ENCODE peak calls at places on chromosome 6, in eight cellular contexts. L, P, H, R, Z, I, Q and F are unnamed samples.
A peak's percentile ranks its signal among the peaks of the same experiment; 100 is the strongest.

GRCh38 chr6:90083891-90084290 is 189.6 kb downstream of the GJA10 start:
- DNase-seq in L (no peak), P (no peak), H (no peak), R (no peak), Z (no peak), I (no peak), Q (no peak), F (no peak)

GRCh38 chr6:143805832-143806281 is 37.3 kb upstream of the LTV1 start:
- DNase-seq in L (no peak), P (no peak), H (no peak), R (no peak), Z (no peak), I (no peak), Q (no peak), F (no peak)

GRCh38 chr6:96931198-96931597 is 6.7 kb downstream of the KLHL32 start:
- DNase-seq in L (no peak), P (no peak), H (no peak), R (no peak), Z (no peak), I (no peak), Q (no peak), F (no peak)

GRCh38 chr6:162964703-162965140 is 236.9 kb downstream of the PACRG start:
- DNase-seq in L (no peak), P (no peak), H (peak; percentile 66), R (no peak), Z (peak; percentile 60), I (no peak), Q (peak; percentile 51), F (no peak)

GRCh38 chr6:157755752-157756411 is 67.2 kb upstream of the SNX9 start:
- DNase-seq in L (no peak), P (no peak), H (no peak), R (no peak), Z (no peak), I (no peak), Q (no peak), F (no peak)

GRCh38 chr6:56742122-56742791 is 99.6 kb upstream of the DST start:
- DNase-seq in L (no peak), P (no peak), H (no peak), R (no peak), Z (no peak), I (no peak), Q (no peak), F (no peak)

GRCh38 chr6:140276133-140276532 is 901.7 kb upstream of the CITED2 start:
- DNase-seq in L (no peak), P (no peak), H (no peak), R (no peak), Z (no peak), I (no peak), Q (no peak), F (no peak)

GRCh38 chr6:158739673-158740072 is 79.5 kb downstream of the EZR start:
- DNase-seq in L (no peak), P (no peak), H (no peak), R (no peak), Z (no peak), I (no peak), Q (no peak), F (no peak)

GRCh38 chr6:138107078-138107751 is at the start of gene PERP:
- DNase-seq in L (peak; percentile 91), P (peak; percentile 85), H (peak; percentile 76), R (peak; percentile 30), Z (peak; percentile 72), I (peak; percentile 60), Q (peak; percentile 60), F (peak; percentile 77)

GRCh38 chr6:158808918-158809678 is 10.1 kb downstream of the EZR start:
- DNase-seq in L (no peak), P (no peak), H (no peak), R (no peak), Z (peak; percentile 34), I (no peak), Q (no peak), F (no peak)

DNA sequence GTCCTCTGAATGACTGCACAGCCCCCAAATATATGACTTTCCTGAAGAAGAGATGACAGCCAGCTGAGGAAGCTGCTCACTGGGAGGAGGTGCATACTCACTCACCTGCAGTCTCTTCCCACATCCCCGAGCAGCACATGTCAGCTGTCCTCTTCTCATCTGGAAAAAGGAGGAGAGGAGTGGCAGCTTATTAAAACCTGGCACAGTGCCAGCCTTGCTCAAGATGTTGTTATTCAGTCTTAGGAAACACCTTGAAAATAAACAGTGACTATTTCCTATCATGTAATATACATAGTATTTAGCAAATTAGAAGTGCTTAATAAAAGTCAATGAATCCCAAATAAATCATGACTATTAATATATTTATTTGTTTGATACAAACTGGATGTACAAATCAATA is 232.9 kb downstream of the EPM2A start:
- DNase-seq in L (no peak), P (no peak), H (no peak), R (no peak), Z (no peak), I (no peak), Q (no peak), F (no peak)
- TF ChIP-seq CTCF in L (no peak), P (no peak), H (no peak), R (no peak), Z (no peak), I (no peak), Q (no peak), F (no peak)

DNA sequence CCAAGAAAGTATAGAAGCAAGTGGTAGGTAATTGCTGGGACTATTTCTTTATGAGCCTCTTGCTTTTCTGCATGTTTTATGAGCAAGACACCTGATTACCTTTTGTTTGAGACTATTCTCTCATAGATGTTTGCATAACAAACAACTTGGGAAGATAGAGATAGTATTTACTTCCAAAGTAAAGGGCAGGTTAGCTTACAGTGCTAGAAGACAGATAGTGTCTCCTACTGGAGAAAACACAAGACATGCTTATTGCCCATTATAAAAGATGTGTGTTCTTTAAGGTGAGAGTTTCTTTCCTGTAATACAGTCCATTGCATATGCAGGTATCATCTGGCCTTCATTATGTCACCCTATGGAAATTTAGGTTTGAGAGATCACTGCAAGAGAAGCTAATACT is 174.2 kb upstream of the FUT9 start:
- DNase-seq in L (no peak), P (no peak), H (no peak), R (no peak), Z (no peak), I (no peak), Q (no peak), F (no peak)
- TF ChIP-seq CTCF in L (no peak), P (no peak), H (no peak), R (no peak), Z (no peak), I (no peak), Q (no peak), F (no peak)

GRCh38 chr6:14282854-14283505 is 165.4 kb downstream of the CD83 start:
- DNase-seq in L (no peak), P (no peak), H (no peak), R (no peak), Z (no peak), I (no peak), Q (no peak), F (no peak)

GRCh38 chr6:14281831-14282230 is 164.3 kb downstream of the CD83 start:
- DNase-seq in L (no peak), P (no peak), H (no peak), R (no peak), Z (no peak), I (no peak), Q (no peak), F (no peak)

GRCh38 chr6:14284969-14285368 is 167.4 kb downstream of the CD83 start:
- DNase-seq in L (no peak), P (no peak), H (no peak), R (no peak), Z (no peak), I (no peak), Q (no peak), F (no peak)

GRCh38 chr6:14282326-14282725 is 164.8 kb downstream of the CD83 start:
- DNase-seq in L (no peak), P (no peak), H (no peak), R (no peak), Z (no peak), I (no peak), Q (no peak), F (no peak)

DNA sequence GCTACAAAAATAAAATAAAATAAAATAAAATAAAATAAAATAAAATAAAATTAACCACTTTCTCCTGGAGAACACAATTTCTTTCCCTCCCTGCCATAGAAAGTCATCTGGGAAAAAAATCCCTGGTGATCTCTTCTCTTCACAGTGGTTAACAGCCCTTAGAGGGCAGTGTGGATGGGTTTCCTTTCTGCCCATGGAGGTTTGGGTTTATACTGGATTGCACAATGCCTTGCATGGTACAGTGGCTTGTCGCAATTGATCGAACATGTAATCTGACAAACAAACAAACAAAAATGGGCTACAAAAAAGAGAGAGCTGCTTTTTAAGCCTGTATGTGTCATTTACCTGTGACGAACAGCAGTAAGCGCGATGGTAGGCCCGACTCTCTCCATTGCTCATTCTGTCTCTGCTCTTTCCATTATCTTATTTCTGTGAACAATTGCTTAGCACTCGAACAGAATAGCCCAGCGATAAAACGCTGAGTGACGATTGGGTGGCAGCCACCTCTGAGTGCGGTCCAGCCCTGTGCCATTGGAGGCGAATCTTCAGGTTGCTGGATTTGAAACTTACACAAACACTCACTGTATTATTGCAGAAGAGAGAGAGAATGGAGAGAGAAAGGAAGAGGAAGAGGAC is 166.1 kb downstream of the CD83 start:
- DNase-seq in L (no peak), P (no peak), H (no peak), R (no peak), Z (no peak), I (no peak), Q (no peak), F (no peak)
- TF ChIP-seq CTCF in L (peak; percentile 33), P (no peak), H (no peak), R (no peak), Z (no peak), I (no peak), Q (peak; percentile 34), F (no peak)

GRCh38 chr6:106608080-106608668 is 21.1 kb downstream of the RTN4IP1 start:
- DNase-seq in L (no peak), P (no peak), H (no peak), R (no peak), Z (no peak), I (no peak), Q (no peak), F (no peak)
- TF ChIP-seq CTCF in L (peak; percentile 68), P (peak; percentile 63), H (peak; percentile 54), R (peak; percentile 71), Z (peak; percentile 41), I (peak; percentile 73), Q (peak; percentile 45), F (peak; percentile 86)

GRCh38 chr6:80006541-80006940 is 2.1 kb downstream of the TTK start:
- DNase-seq in L (no peak), P (no peak), H (no peak), R (no peak), Z (no peak), I (no peak), Q (no peak), F (no peak)

GRCh38 chr6:80004199-80005072 is at the start of gene TTK:
- DNase-seq in L (peak; percentile 97), P (peak; percentile 96), H (peak; percentile 95), R (peak; percentile 85), Z (peak; percentile 93), I (peak; percentile 85), Q (peak; percentile 92), F (peak; percentile 93)

GRCh38 chr6:80001337-80001736 is 3.1 kb upstream of the TTK start:
- DNase-seq in L (no peak), P (no peak), H (no peak), R (no peak), Z (no peak), I (no peak), Q (no peak), F (no peak)

GRCh38 chr6:80005406-80005805 is 957 bp downstream of the TTK start:
- DNase-seq in L (no peak), P (no peak), H (no peak), R (no peak), Z (no peak), I (no peak), Q (no peak), F (no peak)

GRCh38 chr6:80003841-80004198 is 629 bp upstream of the TTK start:
- DNase-seq in L (peak; percentile 63), P (peak; percentile 48), H (peak; percentile 56), R (peak; percentile 13), Z (peak; percentile 30), I (peak; percentile 16), Q (no peak), F (peak; percentile 31)
- TF ChIP-seq CTCF in L (no peak), P (no peak), H (no peak), R (no peak), Z (no peak), I (no peak), Q (no peak), F (no peak)